ENCODE peak calls at places on chromosomes 12 and 14, in four cellular contexts. B is heart left ventricle, W is A549, G is tibial artery. D is an unnamed sample.

GRCh38 chr12:11891350-11892064 is 179.2 kb upstream of the BCL2L14 start:
- DNase-seq in G (peak), B (peak), W (no peak), D (no peak)

GRCh38 chr14:77436042-77436441 is 12.7 kb upstream of the NOXRED1 start:
- DNase-seq in W (no peak), B (no peak), G (no peak), D (no peak)

GRCh38 chr14:92846162-92846897 is 52.2 kb downstream of the GOLGA5 start:
- DNase-seq in B (no peak), W (peak), G (peak), D (no peak)

GRCh38 chr14:68785817-68786490 is 6.9 kb downstream of the ZFP36L1 start:
- DNase-seq in G (peak), B (no peak), W (peak), D (no peak)

GRCh38 chr14:66359500-66359899 is 126.7 kb upstream of the CCDC196 start:
- DNase-seq in W (peak), B (peak), G (no peak), D (peak)

GRCh38 chr12:69405466-69405865 is 45.9 kb downstream of the YEATS4 start:
- DNase-seq in W (peak), B (no peak), G (peak), D (peak)

GRCh38 chr12:3076730-3077571 is at the start of gene TSPAN9:
- DNase-seq in W (peak), B (peak), G (peak), D (peak)

GRCh38 chr12:92044435-92044834 is 101.2 kb downstream of the BTG1 start:
- DNase-seq in W (no peak), G (no peak), B (no peak), D (no peak)

GRCh38 chr12:67811437-67812361 is 163.2 kb downstream of the DYRK2 start:
- DNase-seq in G (no peak), B (no peak), W (peak), D (no peak)

GRCh38 chr14:23009483-23009938 is 432 bp downstream of the C14orf93 start:
- DNase-seq in B (no peak), G (no peak), W (no peak), D (no peak)

GRCh38 chr14:75542585-75543091 is 20.4 kb downstream of the BATF start:
- DNase-seq in W (no peak), B (peak), G (peak), D (no peak)

GRCh38 chr12:109291531-109292341 is 17.3 kb downstream of the FOXN4 start:
- DNase-seq in B (peak), G (peak), W (no peak), D (no peak)

GRCh38 chr12:62744551-62744950 is 190.4 kb downstream of the PPM1H start:
- DNase-seq in W (no peak), B (no peak), G (no peak), D (no peak)

GRCh38 chr12:51884676-51885229 is 3.1 kb upstream of the ANKRD33 start:
- DNase-seq in B (no peak), G (no peak), W (peak), D (peak)

GRCh38 chr12:27549231-27549800 is 25.3 kb downstream of the PPFIBP1 start:
- DNase-seq in G (no peak), W (peak), B (no peak), D (peak)

GRCh38 chr12:83179999-83180398 is 493.3 kb downstream of the TMTC2 start:
- DNase-seq in B (no peak), G (no peak), W (no peak), D (no peak)

GRCh38 chr14:61477845-61478438 is 156.6 kb downstream of the PRKCH start:
- DNase-seq in B (peak), G (peak), W (peak), D (no peak)

GRCh38 chr12:84924956-84925355 is 12.4 kb upstream of the SLC6A15 start:
- DNase-seq in G (no peak), W (peak), B (no peak), D (no peak)

GRCh38 chr14:84520711-84521338 is 1009.1 kb upstream of the FLRT2 start:
- DNase-seq in B (no peak), G (no peak), W (no peak), D (no peak)

GRCh38 chr12:30529489-30530269 is 166.0 kb downstream of the IPO8 start:
- DNase-seq in G (no peak), B (no peak), W (no peak), D (no peak)

GRCh38 chr12:53869500-53869899 is 69.1 kb upstream of the HOXC13 start:
- DNase-seq in B (no peak), G (no peak), W (peak), D (peak)

GRCh38 chr14:39264558-39264957 is 30.8 kb downstream of the MIA2 start:
- DNase-seq in W (no peak), G (no peak), B (no peak), D (no peak)
- H3K27ac ChIP-seq in W (no peak), G (no peak), B (no peak), D (no peak)

GRCh38 chr14:21070610-21071224 is 613 bp downstream of the ARHGEF40 start:
- DNase-seq in B (peak), W (no peak), G (peak), D (peak)
- H3K27ac ChIP-seq in B (peak), W (peak), G (peak), D (peak)

GRCh38 chr14:95318870-95319311 is 817 bp downstream of the CLMN start:
- DNase-seq in B (no peak), W (no peak), G (no peak), D (no peak)
- H3K27ac ChIP-seq in B (peak), W (peak), G (peak), D (peak)

GRCh38 chr14:88166616-88167015 is 156.5 kb downstream of the KCNK10 start:
- DNase-seq in B (no peak), G (no peak), W (peak), D (no peak)

GRCh38 chr14:88168498-88169165 is 154.4 kb downstream of the KCNK10 start:
- DNase-seq in B (peak), G (no peak), W (peak), D (peak)

GRCh38 chr14:88168025-88168424 is 155.0 kb downstream of the KCNK10 start:
- DNase-seq in G (no peak), W (no peak), B (no peak), D (no peak)

GRCh38 chr14:88164906-88165534 is 158.0 kb downstream of the KCNK10 start:
- DNase-seq in B (no peak), W (no peak), G (no peak), D (no peak)

GRCh38 chr14:88163731-88164255 is 158.9 kb downstream of the GPR65 start:
- DNase-seq in W (no peak), G (no peak), B (no peak), D (no peak)
- H3K27ac ChIP-seq in W (no peak), G (no peak), B (no peak), D (no peak)

GRCh38 chr12:19694627-19695026 is 255.3 kb downstream of the AEBP2 start:
- DNase-seq in B (no peak), G (no peak), W (no peak), D (no peak)
- H3K27ac ChIP-seq in B (no peak), G (no peak), W (no peak), D (no peak)

GRCh38 chr14:91321131-91321530 is 76.6 kb upstream of the GPR68 start:
- DNase-seq in W (no peak), B (no peak), G (no peak), D (no peak)
- H3K27ac ChIP-seq in W (no peak), B (peak), G (no peak), D (no peak)

GRCh38 chr14:100623557-100623956 is 36.3 kb upstream of the BEGAIN start:
- DNase-seq in B (no peak), G (no peak), W (no peak), D (no peak)

GRCh38 chr14:100621806-100622205 is 34.6 kb upstream of the BEGAIN start:
- DNase-seq in B (no peak), G (no peak), W (peak), D (no peak)

GRCh38 chr14:100622234-100622633 is 35.0 kb upstream of the BEGAIN start:
- DNase-seq in B (no peak), G (no peak), W (no peak), D (no peak)

GRCh38 chr14:100623961-100624360 is 36.7 kb upstream of the BEGAIN start:
- DNase-seq in B (no peak), G (no peak), W (no peak), D (no peak)

DNA sequence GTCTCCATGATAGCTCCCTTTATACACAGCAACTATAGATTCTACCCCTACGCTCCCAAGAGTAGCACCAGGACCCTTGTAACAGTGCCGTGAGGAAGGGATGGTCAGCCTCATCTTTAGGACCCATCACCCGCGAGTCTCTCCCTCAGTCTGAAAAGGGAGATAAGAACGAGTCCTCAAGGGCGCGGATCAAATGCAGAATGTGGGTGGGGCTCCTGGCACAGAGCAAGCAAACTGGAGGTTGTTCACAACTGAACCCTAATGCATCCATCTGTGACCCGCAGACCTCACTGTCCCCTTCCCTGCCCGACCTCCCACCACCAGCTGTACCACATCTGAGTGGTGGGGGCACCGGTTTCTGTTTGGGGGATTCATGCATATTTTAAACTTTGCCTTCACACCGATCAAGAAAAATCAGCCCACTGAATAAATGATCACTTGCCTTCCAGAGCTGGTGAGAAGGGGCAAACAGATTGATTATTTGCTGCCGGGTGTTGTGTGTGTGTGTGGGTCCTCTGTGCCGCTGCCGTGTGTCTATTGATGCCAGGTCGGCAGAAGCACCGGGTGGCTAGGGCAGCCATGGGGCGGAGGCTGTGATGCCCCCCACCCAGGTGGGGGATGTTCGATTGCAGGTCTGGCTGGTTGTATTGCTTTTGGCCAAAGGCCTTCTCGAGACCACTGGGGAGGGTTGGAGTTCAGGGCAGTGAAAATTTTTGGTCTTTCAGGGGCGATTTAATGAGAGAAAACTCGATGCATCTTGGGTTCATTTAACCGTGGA is 35.7 kb upstream of the BEGAIN start:
- DNase-seq in W (no peak), G (no peak), B (no peak), D (no peak)
- H3K27ac ChIP-seq in W (no peak), G (no peak), B (no peak), D (no peak)

GRCh38 chr12:111558107-111558376 is 41.1 kb downstream of the ATXN2 start:
- DNase-seq in B (no peak), G (no peak), W (no peak), D (no peak)
- H3K27ac ChIP-seq in B (no peak), G (no peak), W (no peak), D (no peak)